ENCODE peak calls at places on chromosomes 13 and 19, in nine cellular contexts. U is dorsolateral prefrontal cortex; I is bronchial epithelial cell; G is left lung; K is ascending aorta; X is CD8-positive, alpha-beta T cell; W is endothelial cell; Q is fibroblast of lung; R is neural crest cell. Y is an unnamed sample.

GRCh38 chr19:1365306-1365963 is 18.3 kb upstream of the NDUFS7 start:
- DNase-seq in G (no peak), U (no peak), Q (no peak), W (no peak), R (no peak), X (no peak), I (no peak), K (no peak), Y (no peak)

GRCh38 chr13:30002577-30002976 is 152.2 kb upstream of the UBL3 start:
- DNase-seq in G (no peak), U (no peak), R (no peak), W (no peak), K (no peak), I (peak; percentile 94), X (no peak), Q (peak; percentile 63), Y (peak; percentile 72)

GRCh38 chr19:43574424-43575155 is 737 bp downstream of the XRCC1 start:
- DNase-seq in R (no peak), I (no peak), U (no peak), W (no peak), G (no peak), Q (peak; percentile 10), X (no peak), K (no peak), Y (no peak)

GRCh38 chr13:64675256-64675892 is 2554.8 kb downstream of the PCDH9 start:
- DNase-seq in W (no peak), U (no peak), X (no peak), Q (peak; percentile 22), K (no peak), R (no peak), I (peak; percentile 86), G (no peak), Y (peak; percentile 77)

GRCh38 chr13:98485561-98485960 is 91.3 kb downstream of the STK24 start:
- DNase-seq in W (no peak), I (no peak), K (no peak), X (no peak), Q (no peak), G (no peak), U (no peak), R (no peak), Y (no peak)

GRCh38 chr19:11656535-11656934 is 59.3 kb downstream of the ZNF627 start:
- DNase-seq in U (no peak), R (no peak), Q (no peak), X (no peak), I (no peak), W (no peak), G (no peak), K (no peak), Y (no peak)

GRCh38 chr19:14116918-14117578 is 514 bp downstream of the PRKACA start:
- DNase-seq in G (peak; percentile 86), Q (no peak), U (no peak), X (no peak), W (no peak), K (no peak), I (no peak), R (no peak), Y (no peak)

GRCh38 chr19:38070573-38070972 is 153.4 kb downstream of the DPF1 start:
- DNase-seq in I (peak; percentile 78), W (no peak), K (no peak), Q (peak; percentile 43), G (no peak), R (no peak), U (no peak), X (no peak), Y (peak; percentile 58)

DNA sequence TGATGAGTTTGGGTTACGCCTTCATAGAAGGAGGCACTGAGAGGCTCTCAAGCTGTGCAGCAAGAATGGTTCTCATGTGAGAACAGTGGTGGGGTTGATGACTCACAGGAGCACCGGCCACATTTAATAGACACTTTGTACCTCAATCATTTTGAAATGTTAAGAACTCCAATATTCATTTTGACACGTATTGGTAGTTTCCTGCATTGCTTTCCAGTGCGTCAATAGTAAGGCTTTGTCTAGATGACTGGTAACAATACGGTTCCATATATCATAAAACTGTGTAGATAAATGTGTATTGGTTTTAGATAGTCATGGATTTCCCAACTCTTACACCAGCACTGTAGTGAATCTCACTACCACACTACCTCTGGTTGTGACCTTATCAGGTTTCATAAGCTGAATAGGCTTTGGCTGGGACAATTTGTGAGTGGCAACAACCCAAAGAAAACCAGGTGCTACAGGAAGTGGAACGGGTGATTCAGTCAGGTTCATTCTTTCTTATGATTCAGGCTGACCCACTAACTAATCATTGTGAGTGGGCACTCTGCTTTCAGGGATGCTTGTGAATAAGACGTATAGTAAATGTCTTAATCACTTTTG is 362.6 kb downstream of the KLF5 start:
- DNase-seq in Q (no peak), R (no peak), U (no peak), W (no peak), G (no peak), X (no peak), K (no peak), I (peak; percentile 100), Y (no peak)
- TF ChIP-seq CTCF in Q (no peak), R (no peak), U (no peak), W (no peak), G (no peak), X (no peak), K (no peak), I (no peak), Y (no peak)

GRCh38 chr19:55383789-55384575 is at the start of gene TMEM238:
- DNase-seq in I (peak; percentile 47), X (peak; percentile 7), W (peak; percentile 54), R (no peak), Q (peak; percentile 69), K (peak; percentile 78), G (peak; percentile 92), U (peak; percentile 62), Y (peak; percentile 90)
- TF ChIP-seq CTCF in I (peak; percentile 22), X (no peak), W (no peak), R (peak; percentile 20), Q (no peak), K (peak; percentile 27), G (no peak), U (peak; percentile 30), Y (no peak)

GRCh38 chr19:53467138-53467502 is 413 bp upstream of the ZNF813 start:
- DNase-seq in U (no peak), X (no peak), G (peak; percentile 79), W (no peak), Q (no peak), I (no peak), K (peak; percentile 63), R (no peak), Y (no peak)

GRCh38 chr19:53471916-53472315 is 4.4 kb downstream of the ZNF813 start:
- DNase-seq in R (no peak), Q (no peak), U (no peak), I (no peak), K (no peak), W (no peak), X (no peak), G (no peak), Y (no peak)

GRCh38 chr19:53463263-53463662 is 4.3 kb upstream of the ZNF813 start:
- DNase-seq in G (no peak), K (peak; percentile 63), I (no peak), Q (peak; percentile 13), R (no peak), W (peak; percentile 26), X (no peak), U (peak; percentile 73), Y (peak; percentile 64)

GRCh38 chr19:53466726-53467125 is 807 bp upstream of the ZNF813 start:
- DNase-seq in X (no peak), W (no peak), G (no peak), I (no peak), U (no peak), K (no peak), Q (no peak), R (no peak), Y (peak; percentile 29)

GRCh38 chr19:53467503-53468262 is at the start of gene ZNF813:
- DNase-seq in Q (peak; percentile 86), U (peak; percentile 90), R (peak; percentile 91), X (peak; percentile 95), K (peak; percentile 97), I (peak; percentile 66), W (peak; percentile 98), G (peak; percentile 99), Y (peak; percentile 79)
- TF ChIP-seq CTCF in Q (no peak), U (no peak), R (no peak), X (no peak), K (no peak), I (no peak), W (no peak), G (no peak), Y (no peak)

DNA sequence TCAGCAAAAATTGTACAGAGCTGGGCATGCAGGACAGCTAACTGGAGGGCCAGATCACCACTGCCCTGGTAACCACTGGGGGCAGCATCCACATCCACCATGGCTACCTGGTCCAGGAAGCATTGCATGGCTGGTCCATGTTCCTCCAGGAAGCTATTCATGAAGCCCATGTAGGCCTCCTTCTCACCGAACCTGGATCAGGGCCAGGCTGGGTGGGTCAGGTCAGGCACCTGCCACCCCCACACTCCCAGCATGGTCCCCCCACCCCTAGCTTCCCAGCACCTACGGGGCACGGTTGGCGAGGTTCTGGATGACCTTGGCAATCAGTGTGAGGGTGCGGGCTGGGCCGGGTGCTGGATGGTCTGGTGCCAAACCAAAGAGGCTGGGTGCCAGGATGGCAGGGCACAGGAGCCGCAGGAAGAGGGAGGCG is 4.6 kb upstream of the WIZ start:
- DNase-seq in I (no peak), K (no peak), W (no peak), Q (no peak), G (peak; percentile 68), U (no peak), R (no peak), X (no peak), Y (no peak)
- TF ChIP-seq CTCF in I (peak; percentile 23), K (no peak), W (no peak), Q (no peak), G (no peak), U (no peak), R (no peak), X (no peak), Y (peak; percentile 12)

GRCh38 chr13:73300718-73301425 is 242.1 kb downstream of the KLF5 start:
- DNase-seq in R (no peak), W (no peak), I (no peak), U (no peak), G (no peak), K (no peak), Q (no peak), X (no peak), Y (no peak)

GRCh38 chr13:73304442-73304841 is 245.6 kb downstream of the KLF5 start:
- DNase-seq in X (no peak), G (no peak), Q (no peak), K (no peak), U (no peak), R (no peak), I (peak; percentile 13), W (no peak), Y (no peak)

GRCh38 chr13:73293902-73294523 is 235.2 kb downstream of the KLF5 start:
- DNase-seq in W (no peak), R (no peak), X (no peak), I (no peak), K (no peak), G (no peak), U (no peak), Q (no peak), Y (no peak)

GRCh38 chr13:73303858-73304257 is 245.1 kb downstream of the KLF5 start:
- DNase-seq in R (no peak), W (no peak), G (no peak), K (no peak), Q (no peak), U (no peak), X (no peak), I (peak; percentile 98), Y (no peak)

GRCh38 chr13:73299787-73300186 is 241.0 kb downstream of the KLF5 start:
- DNase-seq in W (no peak), X (no peak), R (no peak), Q (no peak), K (no peak), G (no peak), I (no peak), U (no peak), Y (no peak)
- TF ChIP-seq CTCF in W (no peak), X (no peak), R (no peak), Q (no peak), K (no peak), G (no peak), I (no peak), U (no peak), Y (no peak)